ENCODE peak calls at places on chromosome 19, in seven cellular contexts. N is heart left ventricle; B is RPMI8226; D is A172; S is NAMALWA; H is stimulated activated CD8-positive, alpha-beta memory T cell treated with anti-CD3 and anti-CD28 coated beads, Interleukin-15, amount 100 ng/mL, for 24 hours; P is hippocampal formation. F is an unnamed sample.

GRCh38 chr19:21611659-21612402 is 106.4 kb downstream of the ZNF429 start:
- DNase-seq in N (no peak), B (no peak), D (no peak), S (no peak), H (no peak), P (no peak), F (peak)

GRCh38 chr19:31149306-31149975 is 199.8 kb downstream of the TSHZ3 start:
- DNase-seq in N (no peak), B (no peak), D (no peak), S (no peak), H (no peak), P (no peak), F (no peak)

GRCh38 chr19:46639356-46640061 is 3.5 kb upstream of the GNG8 start:
- DNase-seq in N (peak), B (peak), D (peak), S (no peak), H (no peak), P (no peak), F (no peak)

GRCh38 chr19:39506944-39507714 is 7.8 kb upstream of the SELENOV start:
- DNase-seq in N (no peak), B (peak), D (no peak), S (no peak), H (peak), P (no peak), F (peak)

GRCh38 chr19:6087074-6087506 is 23.2 kb downstream of the RFX2 start:
- DNase-seq in N (no peak), B (peak), D (peak), S (peak), H (no peak), P (no peak), F (no peak)

GRCh38 chr19:47239610-47240296 is 8.8 kb upstream of the BBC3 start:
- DNase-seq in N (peak), B (peak), D (no peak), S (no peak), H (no peak), P (peak), F (peak)

GRCh38 chr19:43779147-43779819 is 1.5 kb downstream of the KCNN4 start:
- DNase-seq in N (peak), B (peak), D (no peak), S (no peak), H (no peak), P (no peak), F (peak)

GRCh38 chr19:5220866-5221265 is 119.7 kb downstream of the PTPRS start:
- DNase-seq in N (no peak), B (no peak), D (no peak), S (no peak), H (no peak), P (no peak), F (no peak)

GRCh38 chr19:34082289-34083077 is 89.8 kb upstream of the LSM14A start:
- DNase-seq in N (no peak), B (no peak), D (no peak), S (no peak), H (no peak), P (no peak), F (no peak)

F was measured in erythroblast.